ENCODE peak calls at places on chromosomes 5 and 9, in seven cellular contexts. One of them, this sample, is unnamed.
A peak's percentile ranks its signal among the peaks of the same experiment; 100 is the strongest.

GRCh38 chr5:154811239-154811638 is 39.2 kb downstream of the FAXDC2 start:
- DNase-seq in effector memory CD4-positive, alpha-beta T cell: no peak
- DNase-seq in activated gamma-delta T cell treated with anti-CD3 and anti-CD28 coated beads, Interleukin-2, amount 50 U/mL, for 16 hours: no peak
- DNase-seq in activated T-helper 9 cell treated with anti-CD3 and anti-CD28 coated beads, Interleukin-2, amount 50 U/mL, for 16 hours: no peak
- DNase-seq in mesothelial cell of epicardium: no peak
- DNase-seq in GM04504: no peak
- DNase-seq in SK-MEL-5: no peak
- DNase-seq in this sample: no peak

GRCh38 chr5:134846641-134846960 is 833 bp downstream of the C5orf24 start:
- DNase-seq in effector memory CD4-positive, alpha-beta T cell: peak; percentile 5
- DNase-seq in activated gamma-delta T cell treated with anti-CD3 and anti-CD28 coated beads, Interleukin-2, amount 50 U/mL, for 16 hours: no peak
- DNase-seq in activated T-helper 9 cell treated with anti-CD3 and anti-CD28 coated beads, Interleukin-2, amount 50 U/mL, for 16 hours: no peak
- DNase-seq in mesothelial cell of epicardium: no peak
- DNase-seq in GM04504: no peak
- DNase-seq in SK-MEL-5: peak; percentile 46
- DNase-seq in this sample: no peak

GRCh38 chr9:4665357-4665756 is 923 bp downstream of the SPATA6L start:
- DNase-seq in effector memory CD4-positive, alpha-beta T cell: no peak
- DNase-seq in activated gamma-delta T cell treated with anti-CD3 and anti-CD28 coated beads, Interleukin-2, amount 50 U/mL, for 16 hours: no peak
- DNase-seq in activated T-helper 9 cell treated with anti-CD3 and anti-CD28 coated beads, Interleukin-2, amount 50 U/mL, for 16 hours: no peak
- DNase-seq in mesothelial cell of epicardium: no peak
- DNase-seq in GM04504: no peak
- DNase-seq in SK-MEL-5: no peak
- DNase-seq in this sample: no peak

GRCh38 chr5:171823269-171823668 is 37.7 kb downstream of the SMIM23 start:
- DNase-seq in effector memory CD4-positive, alpha-beta T cell: no peak
- DNase-seq in activated gamma-delta T cell treated with anti-CD3 and anti-CD28 coated beads, Interleukin-2, amount 50 U/mL, for 16 hours: no peak
- DNase-seq in activated T-helper 9 cell treated with anti-CD3 and anti-CD28 coated beads, Interleukin-2, amount 50 U/mL, for 16 hours: no peak
- DNase-seq in mesothelial cell of epicardium: no peak
- DNase-seq in GM04504: no peak
- DNase-seq in SK-MEL-5: no peak
- DNase-seq in this sample: no peak

GRCh38 chr5:152560508-152561137 is 155.5 kb upstream of the NMUR2 start:
- DNase-seq in effector memory CD4-positive, alpha-beta T cell: no peak
- DNase-seq in activated gamma-delta T cell treated with anti-CD3 and anti-CD28 coated beads, Interleukin-2, amount 50 U/mL, for 16 hours: no peak
- DNase-seq in activated T-helper 9 cell treated with anti-CD3 and anti-CD28 coated beads, Interleukin-2, amount 50 U/mL, for 16 hours: no peak
- DNase-seq in mesothelial cell of epicardium: peak; percentile 58
- DNase-seq in GM04504: peak; percentile 10
- DNase-seq in SK-MEL-5: peak; percentile 71
- DNase-seq in this sample: peak; percentile 59

GRCh38 chr5:68478306-68479091 is 262.9 kb downstream of the PIK3R1 start:
- DNase-seq in effector memory CD4-positive, alpha-beta T cell: no peak
- DNase-seq in activated gamma-delta T cell treated with anti-CD3 and anti-CD28 coated beads, Interleukin-2, amount 50 U/mL, for 16 hours: no peak
- DNase-seq in activated T-helper 9 cell treated with anti-CD3 and anti-CD28 coated beads, Interleukin-2, amount 50 U/mL, for 16 hours: no peak
- DNase-seq in mesothelial cell of epicardium: no peak
- DNase-seq in GM04504: peak; percentile 58
- DNase-seq in SK-MEL-5: no peak
- DNase-seq in this sample: no peak

GRCh38 chr5:42547894-42548293 is 124.7 kb downstream of the GHR start:
- DNase-seq in effector memory CD4-positive, alpha-beta T cell: no peak
- DNase-seq in activated gamma-delta T cell treated with anti-CD3 and anti-CD28 coated beads, Interleukin-2, amount 50 U/mL, for 16 hours: no peak
- DNase-seq in activated T-helper 9 cell treated with anti-CD3 and anti-CD28 coated beads, Interleukin-2, amount 50 U/mL, for 16 hours: no peak
- DNase-seq in mesothelial cell of epicardium: no peak
- DNase-seq in GM04504: no peak
- DNase-seq in SK-MEL-5: peak; percentile 43
- DNase-seq in this sample: no peak

GRCh38 chr5:139295692-139296091 is 2.2 kb downstream of the MATR3 start:
- DNase-seq in effector memory CD4-positive, alpha-beta T cell: no peak
- DNase-seq in activated gamma-delta T cell treated with anti-CD3 and anti-CD28 coated beads, Interleukin-2, amount 50 U/mL, for 16 hours: no peak
- DNase-seq in activated T-helper 9 cell treated with anti-CD3 and anti-CD28 coated beads, Interleukin-2, amount 50 U/mL, for 16 hours: no peak
- DNase-seq in mesothelial cell of epicardium: no peak
- DNase-seq in GM04504: no peak
- DNase-seq in SK-MEL-5: peak; percentile 16
- DNase-seq in this sample: no peak

GRCh38 chr5:78927657-78928282 is 57.3 kb downstream of the ARSB start:
- DNase-seq in effector memory CD4-positive, alpha-beta T cell: no peak
- DNase-seq in activated gamma-delta T cell treated with anti-CD3 and anti-CD28 coated beads, Interleukin-2, amount 50 U/mL, for 16 hours: no peak
- DNase-seq in activated T-helper 9 cell treated with anti-CD3 and anti-CD28 coated beads, Interleukin-2, amount 50 U/mL, for 16 hours: no peak
- DNase-seq in mesothelial cell of epicardium: no peak
- DNase-seq in GM04504: no peak
- DNase-seq in SK-MEL-5: peak; percentile 19
- DNase-seq in this sample: peak; percentile 89

GRCh38 chr5:71483355-71483754 is 27.9 kb downstream of the BDP1 start:
- DNase-seq in effector memory CD4-positive, alpha-beta T cell: no peak
- DNase-seq in activated gamma-delta T cell treated with anti-CD3 and anti-CD28 coated beads, Interleukin-2, amount 50 U/mL, for 16 hours: no peak
- DNase-seq in activated T-helper 9 cell treated with anti-CD3 and anti-CD28 coated beads, Interleukin-2, amount 50 U/mL, for 16 hours: no peak
- DNase-seq in mesothelial cell of epicardium: no peak
- DNase-seq in GM04504: no peak
- DNase-seq in SK-MEL-5: no peak
- DNase-seq in this sample: peak; percentile 60

GRCh38 chr5:157267766-157268480 is 2.0 kb downstream of the CYFIP2 start:
- DNase-seq in effector memory CD4-positive, alpha-beta T cell: no peak
- DNase-seq in activated gamma-delta T cell treated with anti-CD3 and anti-CD28 coated beads, Interleukin-2, amount 50 U/mL, for 16 hours: no peak
- DNase-seq in activated T-helper 9 cell treated with anti-CD3 and anti-CD28 coated beads, Interleukin-2, amount 50 U/mL, for 16 hours: no peak
- DNase-seq in mesothelial cell of epicardium: no peak
- DNase-seq in GM04504: no peak
- DNase-seq in SK-MEL-5: no peak
- DNase-seq in this sample: no peak

GRCh38 chr9:116480700-116481099 is 206.4 kb upstream of the TRIM32 start:
- DNase-seq in effector memory CD4-positive, alpha-beta T cell: no peak
- DNase-seq in activated gamma-delta T cell treated with anti-CD3 and anti-CD28 coated beads, Interleukin-2, amount 50 U/mL, for 16 hours: no peak
- DNase-seq in activated T-helper 9 cell treated with anti-CD3 and anti-CD28 coated beads, Interleukin-2, amount 50 U/mL, for 16 hours: no peak
- DNase-seq in mesothelial cell of epicardium: no peak
- DNase-seq in GM04504: no peak
- DNase-seq in SK-MEL-5: no peak
- DNase-seq in this sample: no peak

GRCh38 chr9:105205787-105206511 is 38.5 kb upstream of the SLC44A1 start:
- DNase-seq in effector memory CD4-positive, alpha-beta T cell: no peak
- DNase-seq in activated gamma-delta T cell treated with anti-CD3 and anti-CD28 coated beads, Interleukin-2, amount 50 U/mL, for 16 hours: no peak
- DNase-seq in activated T-helper 9 cell treated with anti-CD3 and anti-CD28 coated beads, Interleukin-2, amount 50 U/mL, for 16 hours: no peak
- DNase-seq in mesothelial cell of epicardium: no peak
- DNase-seq in GM04504: peak; percentile 94
- DNase-seq in SK-MEL-5: no peak
- DNase-seq in this sample: peak; percentile 88

GRCh38 chr5:74667396-74667795 is 17.6 kb upstream of the HEXB start:
- DNase-seq in effector memory CD4-positive, alpha-beta T cell: no peak
- DNase-seq in activated gamma-delta T cell treated with anti-CD3 and anti-CD28 coated beads, Interleukin-2, amount 50 U/mL, for 16 hours: no peak
- DNase-seq in activated T-helper 9 cell treated with anti-CD3 and anti-CD28 coated beads, Interleukin-2, amount 50 U/mL, for 16 hours: no peak
- DNase-seq in mesothelial cell of epicardium: no peak
- DNase-seq in GM04504: no peak
- DNase-seq in SK-MEL-5: no peak
- DNase-seq in this sample: no peak

GRCh38 chr9:137068539-137069507 is 1.5 kb downstream of the SAPCD2 start:
- DNase-seq in effector memory CD4-positive, alpha-beta T cell: no peak
- DNase-seq in activated gamma-delta T cell treated with anti-CD3 and anti-CD28 coated beads, Interleukin-2, amount 50 U/mL, for 16 hours: no peak
- DNase-seq in activated T-helper 9 cell treated with anti-CD3 and anti-CD28 coated beads, Interleukin-2, amount 50 U/mL, for 16 hours: no peak
- DNase-seq in mesothelial cell of epicardium: no peak
- DNase-seq in GM04504: no peak
- DNase-seq in SK-MEL-5: no peak
- DNase-seq in this sample: no peak

GRCh38 chr5:26193626-26194025 is 844.8 kb downstream of the CDH9 start:
- DNase-seq in effector memory CD4-positive, alpha-beta T cell: no peak
- DNase-seq in activated gamma-delta T cell treated with anti-CD3 and anti-CD28 coated beads, Interleukin-2, amount 50 U/mL, for 16 hours: no peak
- DNase-seq in activated T-helper 9 cell treated with anti-CD3 and anti-CD28 coated beads, Interleukin-2, amount 50 U/mL, for 16 hours: no peak
- DNase-seq in mesothelial cell of epicardium: no peak
- DNase-seq in GM04504: no peak
- DNase-seq in SK-MEL-5: no peak
- DNase-seq in this sample: no peak